ENCODE peak calls at places on chromosome 7, in six cellular contexts. One of them, this sample, is unnamed.

GRCh38 chr7:104240400-104240799 is 32.6 kb upstream of the ORC5 start:
- DNase-seq in brain microvascular endothelial cell: no peak
- DNase-seq in sigmoid colon: no peak
- DNase-seq in ovary: no peak
- DNase-seq in PC-9: no peak
- DNase-seq in K562: no peak
- DNase-seq in this sample: no peak

GRCh38 chr7:65980478-65981250 is 1.3 kb downstream of the GUSB start:
- DNase-seq in brain microvascular endothelial cell: peak; percentile 12
- DNase-seq in sigmoid colon: peak; percentile 82
- DNase-seq in ovary: peak; percentile 35
- DNase-seq in PC-9: no peak
- DNase-seq in K562: peak; percentile 58
- DNase-seq in this sample: peak; percentile 87

GRCh38 chr7:75866129-75866496 is 12.7 kb upstream of the RHBDD2 start:
- DNase-seq in brain microvascular endothelial cell: peak; percentile 14
- DNase-seq in sigmoid colon: no peak
- DNase-seq in ovary: no peak
- DNase-seq in PC-9: no peak
- DNase-seq in K562: no peak
- DNase-seq in this sample: no peak

GRCh38 chr7:134669845-134670373 is 23.3 kb downstream of the BPGM start:
- DNase-seq in brain microvascular endothelial cell: peak; percentile 94
- DNase-seq in sigmoid colon: no peak
- DNase-seq in ovary: no peak
- DNase-seq in PC-9: peak; percentile 69
- DNase-seq in K562: no peak
- DNase-seq in this sample: no peak

GRCh38 chr7:87494454-87494853 is 19.0 kb upstream of the ABCB4 start:
- DNase-seq in brain microvascular endothelial cell: no peak
- DNase-seq in sigmoid colon: no peak
- DNase-seq in ovary: no peak
- DNase-seq in PC-9: no peak
- DNase-seq in K562: no peak
- DNase-seq in this sample: no peak

GRCh38 chr7:156732091-156732621 is 91.6 kb downstream of the RNF32 start:
- DNase-seq in brain microvascular endothelial cell: peak; percentile 21
- DNase-seq in sigmoid colon: no peak
- DNase-seq in ovary: no peak
- DNase-seq in PC-9: no peak
- DNase-seq in K562: no peak
- DNase-seq in this sample: no peak

GRCh38 chr7:112449353-112449752 is 907 bp upstream of the IFRD1 start:
- DNase-seq in brain microvascular endothelial cell: peak; percentile 31
- DNase-seq in sigmoid colon: no peak
- DNase-seq in ovary: no peak
- DNase-seq in PC-9: peak; percentile 88
- DNase-seq in K562: peak; percentile 49
- DNase-seq in this sample: no peak

GRCh38 chr7:97015787-97016391 is 8.7 kb downstream of the DLX5 start:
- DNase-seq in brain microvascular endothelial cell: no peak
- DNase-seq in sigmoid colon: no peak
- DNase-seq in ovary: no peak
- DNase-seq in PC-9: no peak
- DNase-seq in K562: no peak
- DNase-seq in this sample: no peak

GRCh38 chr7:27251513-27252306 is 9.1 kb downstream of the EVX1 start:
- DNase-seq in brain microvascular endothelial cell: no peak
- DNase-seq in sigmoid colon: no peak
- DNase-seq in ovary: no peak
- DNase-seq in PC-9: no peak
- DNase-seq in K562: no peak
- DNase-seq in this sample: no peak

GRCh38 chr7:45697576-45698136 is 123.5 kb downstream of the ADCY1 start:
- DNase-seq in brain microvascular endothelial cell: peak; percentile 37
- DNase-seq in sigmoid colon: no peak
- DNase-seq in ovary: no peak
- DNase-seq in PC-9: no peak
- DNase-seq in K562: no peak
- DNase-seq in this sample: no peak

GRCh38 chr7:151426486-151426905 is 13.4 kb downstream of the CRYGN start:
- DNase-seq in brain microvascular endothelial cell: peak; percentile 85
- DNase-seq in sigmoid colon: peak; percentile 92
- DNase-seq in ovary: peak; percentile 91
- DNase-seq in PC-9: no peak
- DNase-seq in K562: no peak
- DNase-seq in this sample: peak; percentile 66

DNA sequence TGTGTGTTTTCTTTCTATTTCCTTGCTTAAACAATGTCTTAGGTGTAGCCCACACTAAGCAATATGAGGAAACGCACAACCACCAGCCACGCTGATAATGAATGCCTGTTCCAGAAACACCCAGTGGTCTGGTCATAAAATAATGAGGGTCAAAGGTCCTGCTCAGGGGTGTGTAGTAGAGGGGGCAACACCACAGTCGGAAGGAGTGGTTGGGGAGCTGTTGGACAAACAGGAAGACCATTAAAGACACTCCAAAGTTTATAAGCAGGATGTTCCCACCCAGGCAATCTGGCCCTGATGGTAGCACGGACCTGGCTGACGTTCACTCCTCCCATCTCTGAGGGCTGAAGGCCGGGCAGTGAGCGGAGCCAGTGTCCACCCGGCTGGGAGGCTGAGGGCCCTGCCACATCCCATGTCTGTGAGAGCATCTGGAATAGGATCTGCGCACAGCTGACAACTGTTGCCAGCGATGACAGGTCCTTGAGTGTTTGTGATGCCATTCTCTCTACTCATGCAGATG is 7.7 kb downstream of the PKD1L1 start:
- DNase-seq in brain microvascular endothelial cell: peak; percentile 76
- DNase-seq in sigmoid colon: no peak
- DNase-seq in ovary: no peak
- DNase-seq in PC-9: no peak
- DNase-seq in K562: no peak
- DNase-seq in this sample: no peak
- H3K27ac ChIP-seq in brain microvascular endothelial cell: peak overlapping the region; percentile 82
- H3K27ac ChIP-seq in sigmoid colon: peak overlapping the region; percentile 52
- H3K27ac ChIP-seq in ovary: no peak overlapping the region
- H3K27ac ChIP-seq in PC-9: peak overlapping the region; percentile 73
- H3K27ac ChIP-seq in K562: no peak overlapping the region
- H3K27ac ChIP-seq in this sample: peak overlapping the region; percentile 84

DNA sequence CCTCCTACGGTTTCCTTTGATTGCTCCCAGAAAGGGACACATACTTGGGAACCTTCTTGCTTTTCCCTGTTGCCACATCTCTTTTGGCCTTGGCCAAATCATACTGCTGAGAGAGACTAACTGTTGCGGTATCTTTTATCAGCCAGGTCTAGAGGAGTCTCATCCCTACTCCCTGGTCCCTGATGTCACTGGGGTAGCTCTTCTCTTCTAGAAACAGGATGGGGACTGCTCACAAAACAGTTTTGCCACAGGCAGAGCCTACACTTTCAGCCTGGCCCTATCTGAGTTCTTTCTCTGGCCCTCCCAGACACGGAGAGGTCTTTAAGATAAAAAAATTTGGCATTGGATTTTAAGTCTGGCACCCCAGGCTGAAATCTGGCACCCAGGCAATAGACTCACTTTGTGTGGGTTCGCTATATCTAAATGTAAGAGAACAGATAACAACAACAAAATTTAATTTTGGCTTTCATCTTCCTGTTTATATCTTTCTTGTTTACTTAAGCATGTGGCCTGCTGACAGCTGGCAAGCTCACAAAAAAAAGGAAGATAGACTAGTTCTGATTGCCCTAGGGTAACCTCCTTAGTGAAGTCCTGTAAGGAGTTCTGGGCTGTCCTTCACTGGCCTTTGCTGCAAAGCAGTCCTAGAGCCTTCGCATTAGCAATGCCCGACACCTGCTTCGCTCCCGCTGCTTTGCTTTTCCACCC is 228.3 kb upstream of the NPVF start:
- DNase-seq in brain microvascular endothelial cell: no peak
- DNase-seq in sigmoid colon: peak; percentile 68
- DNase-seq in ovary: peak; percentile 62
- DNase-seq in PC-9: no peak
- DNase-seq in K562: no peak
- DNase-seq in this sample: no peak
- H3K27ac ChIP-seq in brain microvascular endothelial cell: no peak overlapping the region
- H3K27ac ChIP-seq in sigmoid colon: peak overlapping the region; percentile 61
- H3K27ac ChIP-seq in ovary: no peak overlapping the region
- H3K27ac ChIP-seq in PC-9: no peak overlapping the region
- H3K27ac ChIP-seq in K562: no peak overlapping the region
- H3K27ac ChIP-seq in this sample: no peak overlapping the region

GRCh38 chr7:85464042-85464651 is 277.3 kb upstream of the SEMA3D start:
- DNase-seq in brain microvascular endothelial cell: no peak
- DNase-seq in sigmoid colon: no peak
- DNase-seq in ovary: no peak
- DNase-seq in PC-9: no peak
- DNase-seq in K562: no peak
- DNase-seq in this sample: no peak
- H3K27ac ChIP-seq in brain microvascular endothelial cell: no peak overlapping the region
- H3K27ac ChIP-seq in sigmoid colon: no peak overlapping the region
- H3K27ac ChIP-seq in ovary: no peak overlapping the region
- H3K27ac ChIP-seq in PC-9: no peak overlapping the region
- H3K27ac ChIP-seq in K562: no peak overlapping the region
- H3K27ac ChIP-seq in this sample: no peak overlapping the region

GRCh38 chr7:41568135-41568534 is 134.8 kb downstream of the INHBA start:
- DNase-seq in brain microvascular endothelial cell: no peak
- DNase-seq in sigmoid colon: no peak
- DNase-seq in ovary: no peak
- DNase-seq in PC-9: no peak
- DNase-seq in K562: no peak
- DNase-seq in this sample: no peak
- H3K27ac ChIP-seq in brain microvascular endothelial cell: no peak overlapping the region
- H3K27ac ChIP-seq in sigmoid colon: no peak overlapping the region
- H3K27ac ChIP-seq in ovary: no peak overlapping the region
- H3K27ac ChIP-seq in PC-9: no peak overlapping the region
- H3K27ac ChIP-seq in K562: no peak overlapping the region
- H3K27ac ChIP-seq in this sample: no peak overlapping the region

GRCh38 chr7:116956515-116956804 is 3.2 kb downstream of the ST7 start:
- DNase-seq in brain microvascular endothelial cell: no peak
- DNase-seq in sigmoid colon: no peak
- DNase-seq in ovary: no peak
- DNase-seq in PC-9: no peak
- DNase-seq in K562: no peak
- DNase-seq in this sample: no peak
- H3K27ac ChIP-seq in brain microvascular endothelial cell: no peak overlapping the region
- H3K27ac ChIP-seq in sigmoid colon: peak overlapping the region; percentile 100
- H3K27ac ChIP-seq in ovary: peak overlapping the region; percentile 100
- H3K27ac ChIP-seq in PC-9: no peak overlapping the region
- H3K27ac ChIP-seq in K562: peak overlapping the region; percentile 95
- H3K27ac ChIP-seq in this sample: peak overlapping the region; percentile 62

This sample was measured in left lung.